ENCODE peak calls at places on chromosomes 16 and 17, in seven cellular contexts. H is upper lobe of left lung, P is uterus, B is heart right ventricle, O is fibroblast of lung, F is tibial nerve, V is lung. J is an unnamed sample. For H3K9me3 and H3K27me3, the result is how much of the 10 kb centered on the place peaks cover.

GRCh38 chr17:13822671-13823070 is 220.9 kb upstream of the HS3ST3A1 start:
- DNase-seq in H (no peak), P (no peak), B (no peak), O (no peak), F (no peak), V (no peak), J (no peak)

GRCh38 chr17:59347975-59348391 is 16.5 kb downstream of the YPEL2 start:
- DNase-seq in H (peak), P (no peak), B (no peak), O (no peak), F (no peak), V (no peak), J (no peak)

GRCh38 chr16:785563-786535 is 2.3 kb downstream of the RPUSD1 start:
- DNase-seq in H (peak), P (peak), B (peak), O (peak), F (peak), V (peak), J (no peak)

GRCh38 chr16:396199-396598 is 800 bp upstream of the NME4 start:
- DNase-seq in H (no peak), P (no peak), B (no peak), O (no peak), F (no peak), V (no peak), J (no peak)

GRCh38 chr17:66211047-66211810 is 18.0 kb downstream of the APOH start:
- DNase-seq in H (no peak), P (no peak), B (no peak), O (no peak), F (no peak), V (no peak), J (no peak)

GRCh38 chr16:87963400-87963799 is 12.2 kb downstream of the BANP start:
- DNase-seq in H (peak), P (no peak), B (peak), O (peak), F (no peak), V (no peak), J (no peak)

GRCh38 chr17:81578561-81579225 is 26.5 kb upstream of the FAAP100 start:
- DNase-seq in H (no peak), P (no peak), B (no peak), O (no peak), F (no peak), V (no peak), J (no peak)

GRCh38 chr16:20515580-20516179 is 60.5 kb downstream of the ACSM2B start:
- DNase-seq in H (no peak), P (no peak), B (no peak), O (no peak), F (no peak), V (no peak), J (no peak)

GRCh38 chr17:29145289-29146058 is 34.7 kb downstream of the MYO18A start:
- DNase-seq in H (peak), P (peak), B (peak), O (peak), F (no peak), V (peak), J (no peak)

GRCh38 chr17:57350266-57350665 is 93.9 kb downstream of the MSI2 start:
- DNase-seq in H (no peak), P (no peak), B (peak), O (no peak), F (no peak), V (no peak), J (no peak)

GRCh38 chr17:75976175-75976848 is 2.7 kb downstream of the ACOX1 start:
- DNase-seq in H (no peak), P (no peak), B (no peak), O (peak), F (no peak), V (no peak), J (no peak)

GRCh38 chr16:66135838-66136237 is 230.7 kb upstream of the CDH5 start:
- DNase-seq in H (no peak), P (no peak), B (no peak), O (no peak), F (no peak), V (no peak), J (no peak)

GRCh38 chr16:65068151-65068740 is 53.6 kb downstream of the CDH11 start:
- DNase-seq in H (no peak), P (no peak), B (no peak), O (peak), F (no peak), V (no peak), J (no peak)

GRCh38 chr17:1252203-1252608 is 18.0 kb upstream of the BHLHA9 start:
- DNase-seq in H (no peak), P (no peak), B (peak), O (peak), F (no peak), V (no peak), J (no peak)

GRCh38 chr16:69941251-69942098 is 9.7 kb upstream of the CLEC18A start:
- DNase-seq in H (no peak), P (no peak), B (no peak), O (no peak), F (no peak), V (peak), J (no peak)

GRCh38 chr17:58352843-58353719 is 1.1 kb upstream of the SUPT4H1 start:
- DNase-seq in H (peak), P (peak), B (peak), O (peak), F (no peak), V (no peak), J (no peak)

GRCh38 chr16:81891734-81892364 is 112.8 kb downstream of the PLCG2 start:
- DNase-seq in H (no peak), P (no peak), B (no peak), O (no peak), F (no peak), V (no peak), J (no peak)

GRCh38 chr17:8146381-8147140 is 5.6 kb downstream of the PER1 start:
- DNase-seq in H (no peak), P (no peak), B (no peak), O (no peak), F (no peak), V (no peak), J (no peak)

GRCh38 chr16:74652249-74652648 is 14.4 kb downstream of the RFWD3 start:
- DNase-seq in H (no peak), P (no peak), B (no peak), O (no peak), F (no peak), V (no peak), J (no peak)

GRCh38 chr17:33398386-33398785 is 105.3 kb upstream of the ASIC2 start:
- DNase-seq in H (no peak), P (no peak), B (no peak), O (no peak), F (no peak), V (no peak), J (no peak)

GRCh38 chr16:14249291-14250032 is 178.3 kb downstream of the MRTFB start:
- DNase-seq in H (no peak), P (peak), B (peak), O (peak), F (peak), V (no peak), J (no peak)

GRCh38 chr16:84423416-84423837 is 55.1 kb downstream of the ATP2C2 start:
- DNase-seq in H (no peak), P (no peak), B (no peak), O (peak), F (no peak), V (no peak), J (no peak)

GRCh38 chr16:6646891-6647290 is 685.8 kb upstream of the RBFOX1 start:
- DNase-seq in H (no peak), P (no peak), B (no peak), O (no peak), F (no peak), V (no peak), J (no peak)

GRCh38 chr17:10127819-10128375 is 70.5 kb downstream of the GAS7 start:
- DNase-seq in H (peak), P (peak), B (peak), O (peak), F (peak), V (peak), J (peak)

GRCh38 chr16:11797957-11798299 is 870 bp upstream of the ZC3H7A start:
- DNase-seq in H (peak), P (no peak), B (no peak), O (no peak), F (no peak), V (no peak), J (no peak)

GRCh38 chr16:19105131-19105530 is 8.6 kb upstream of the ITPRIPL2 start:
- DNase-seq in H (no peak), P (no peak), B (no peak), O (no peak), F (no peak), V (no peak), J (no peak)

GRCh38 chr17:21215935-21216334 is 2.0 kb upstream of the TMEM11 start:
- DNase-seq in H (peak), P (no peak), B (no peak), O (peak), F (no peak), V (no peak), J (no peak)

GRCh38 chr17:57599271-57600045 is 145.6 kb downstream of the CCDC182 start:
- DNase-seq in H (peak), P (no peak), B (no peak), O (no peak), F (no peak), V (no peak), J (no peak)

GRCh38 chr16:78045865-78046581 is 23.7 kb downstream of the CLEC3A start:
- DNase-seq in H (peak), P (peak), B (peak), O (peak), F (no peak), V (peak), J (peak)

GRCh38 chr17:32834104-32834503 is 42.8 kb downstream of the MYO1D start:
- DNase-seq in H (no peak), P (no peak), B (no peak), O (no peak), F (no peak), V (no peak), J (no peak)

GRCh38 chr16:69918241-69918640 is 32.9 kb upstream of the CLEC18A start:
- DNase-seq in H (no peak), P (no peak), B (no peak), O (peak), F (no peak), V (no peak), J (no peak)

GRCh38 chr16:84278333-84278732 is 16.3 kb upstream of the WFDC1 start:
- DNase-seq in H (no peak), P (no peak), B (no peak), O (no peak), F (no peak), V (no peak), J (no peak)

GRCh38 chr16:70430667-70431536 is 8.0 kb downstream of the ST3GAL2 start:
- DNase-seq in H (peak), P (no peak), B (peak), O (no peak), F (no peak), V (no peak), J (no peak)

GRCh38 chr16:4352843-4353242 is 1.7 kb upstream of the PAM16 start:
- DNase-seq in H (no peak), P (no peak), B (no peak), O (no peak), F (no peak), V (no peak), J (no peak)

GRCh38 chr17:39705786-39706348 is 6.0 kb downstream of the ERBB2 start:
- DNase-seq in H (peak), P (no peak), B (peak), O (no peak), F (no peak), V (peak), J (no peak)

DNA sequence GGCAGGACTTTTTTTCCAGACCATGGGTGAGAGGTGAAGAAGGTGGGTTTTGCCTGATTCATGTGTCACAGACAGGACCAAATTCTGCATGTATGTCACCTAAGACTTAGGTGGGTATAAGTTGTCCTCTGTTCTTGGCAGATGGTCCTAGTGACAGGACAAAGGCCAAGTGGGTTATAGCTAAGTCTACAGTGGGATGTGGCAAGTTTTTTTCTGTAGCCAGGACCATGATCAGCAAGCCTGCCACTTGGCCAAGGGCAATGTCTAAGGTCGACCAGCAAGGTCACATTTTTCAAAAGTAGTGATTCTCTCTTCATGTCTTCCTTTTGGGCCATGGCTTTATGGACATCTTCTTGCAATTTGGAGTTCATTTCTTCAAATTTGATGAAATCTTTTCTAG is 20.2 kb downstream of the ZNF267 start:
- DNase-seq in H (no peak), P (no peak), B (no peak), O (no peak), F (no peak), V (no peak), J (no peak)
- H3K9me3 ChIP-seq in H (under half), P (under half), B (under half), O (under half), F (under half), V (under half), J (under half)

DNA sequence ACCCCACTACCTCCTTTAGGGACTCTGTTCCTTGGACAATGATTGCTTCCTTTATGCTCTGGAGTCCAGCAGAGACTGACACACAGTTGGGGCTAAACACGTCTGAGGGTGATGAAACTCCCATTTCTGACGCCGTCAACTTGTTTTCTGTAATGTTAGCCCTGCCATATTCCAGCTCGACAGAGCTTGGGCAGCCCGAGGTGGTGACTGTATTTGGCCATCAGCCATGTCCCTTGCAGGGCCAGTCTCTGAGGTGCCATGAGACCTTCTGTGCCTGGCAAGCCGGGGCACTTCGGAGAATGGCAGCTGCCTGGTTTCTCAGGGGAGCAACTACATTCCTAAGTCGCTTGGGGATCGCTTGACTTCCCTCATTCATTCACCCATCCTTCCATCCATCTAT is 278.9 kb upstream of the TNRC6C start:
- DNase-seq in H (no peak), P (no peak), B (peak), O (no peak), F (no peak), V (no peak), J (no peak)
- H3K27me3 ChIP-seq in H (under half), P (under half), B (under half), O (under half), F (under half), V (under half), J (under half)

GRCh38 chr16:3220839-3221238 is 14.1 kb downstream of the ZNF200 start:
- DNase-seq in H (no peak), P (no peak), B (no peak), O (no peak), F (no peak), V (no peak), J (no peak)

DNA sequence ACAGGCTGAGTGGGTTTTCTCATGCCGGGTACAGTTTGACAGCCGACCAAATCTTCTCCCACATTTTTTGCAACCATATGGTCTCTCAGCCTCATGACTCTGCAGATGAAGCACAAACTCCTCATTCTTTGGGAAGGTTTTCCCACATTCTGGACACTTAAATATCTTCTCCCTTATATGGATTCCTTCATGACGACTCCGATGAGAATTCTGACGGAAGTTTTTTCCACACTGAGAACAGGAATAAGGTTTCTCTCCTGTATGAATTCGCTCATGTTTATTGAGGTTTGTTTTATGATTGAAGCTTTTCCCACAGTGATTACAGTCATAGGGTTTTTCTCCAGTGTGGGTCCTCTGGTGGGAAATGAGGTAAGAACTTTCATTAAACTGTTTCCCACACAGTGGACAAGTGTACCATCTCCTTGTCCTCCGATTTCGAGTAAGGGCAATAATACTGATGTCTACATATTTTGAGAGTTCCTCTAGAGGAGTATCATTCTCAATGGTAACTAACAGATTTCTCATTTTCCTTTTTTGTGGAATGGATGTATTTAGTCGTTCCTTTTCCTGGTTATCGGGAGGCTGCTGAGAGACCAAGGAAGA is 10.9 kb downstream of the ZNF200 start:
- DNase-seq in H (no peak), P (no peak), B (no peak), O (peak), F (no peak), V (no peak), J (no peak)
- H3K9me3 ChIP-seq in H (half or more), P (half or more), B (under half), O (under half), F (half or more), V (under half), J (half or more)

DNA sequence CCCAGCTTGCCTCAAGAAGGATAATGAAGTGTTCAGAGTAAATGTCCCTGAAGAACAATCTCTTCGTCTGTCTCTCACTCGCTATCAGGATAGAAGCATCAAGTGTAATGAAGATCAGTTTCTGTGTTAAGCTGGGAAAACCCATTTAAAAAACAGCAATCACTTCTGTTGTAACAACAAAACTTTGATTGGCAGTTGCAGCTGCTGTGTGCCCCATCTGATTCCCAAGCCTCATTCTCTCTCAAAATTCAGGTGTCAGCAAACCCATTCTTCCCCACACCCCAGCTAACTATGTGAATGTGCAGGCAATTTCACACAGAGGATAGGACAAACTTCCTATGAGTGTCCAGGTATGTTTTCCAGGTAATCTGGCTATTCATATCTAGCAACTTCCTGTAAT is 2.4 kb upstream of the HNF1B start:
- DNase-seq in H (no peak), P (no peak), B (no peak), O (no peak), F (no peak), V (no peak), J (no peak)
- H3K27me3 ChIP-seq in H (under half), P (under half), B (half or more), O (half or more), F (half or more), V (under half), J (half or more)

GRCh38 chr17:77234695-77235094 is 93.9 kb downstream of the SEC14L1 start:
- DNase-seq in H (no peak), P (no peak), B (no peak), O (no peak), F (no peak), V (no peak), J (no peak)

GRCh38 chr17:77233127-77233526 is 92.4 kb downstream of the SEC14L1 start:
- DNase-seq in H (no peak), P (no peak), B (no peak), O (no peak), F (no peak), V (no peak), J (no peak)

GRCh38 chr17:77233635-77234334 is 93.0 kb downstream of the SEC14L1 start:
- DNase-seq in H (no peak), P (peak), B (no peak), O (peak), F (no peak), V (no peak), J (peak)

GRCh38 chr17:77237232-77238008 is 96.7 kb downstream of the SEC14L1 start:
- DNase-seq in H (no peak), P (no peak), B (no peak), O (no peak), F (no peak), V (no peak), J (no peak)

DNA sequence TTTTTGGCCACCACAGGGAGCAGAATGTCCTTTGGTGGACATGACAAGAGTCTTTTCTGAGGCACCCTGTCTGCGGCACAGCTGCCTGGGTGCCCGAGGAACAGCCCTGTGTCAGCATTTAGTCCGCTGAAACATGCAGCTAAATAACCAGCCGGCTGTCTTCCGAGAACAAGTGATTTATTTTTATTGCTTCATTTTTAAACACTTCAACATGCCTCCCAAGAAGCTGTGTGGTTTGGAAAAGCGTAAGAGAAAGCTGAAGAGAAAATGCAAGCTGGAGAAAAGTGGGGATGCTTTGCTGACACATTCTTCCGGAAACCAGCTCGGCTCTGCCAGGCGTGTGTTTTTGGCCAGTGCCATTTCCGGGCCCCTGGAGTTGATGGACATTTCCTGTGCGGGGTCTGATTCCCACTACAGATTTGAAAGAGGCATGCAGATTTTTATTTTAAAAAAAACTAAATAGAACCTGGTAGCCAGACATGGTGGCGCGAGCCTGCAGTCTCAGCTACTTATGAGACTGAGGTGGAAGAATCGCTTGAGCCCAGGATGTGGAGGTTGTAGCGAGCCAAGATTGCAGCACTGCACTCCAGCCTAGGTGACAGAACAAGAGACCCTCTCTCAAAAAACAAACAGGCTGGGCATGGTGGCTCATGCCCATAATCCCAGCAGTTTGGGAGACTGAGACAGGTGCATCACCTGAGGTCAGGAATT is 94.8 kb downstream of the SEC14L1 start:
- DNase-seq in H (no peak), P (peak), B (no peak), O (peak), F (no peak), V (peak), J (peak)
- H3K9me3 ChIP-seq in H (under half), P (under half), B (under half), O (under half), F (under half), V (under half), J (under half)

DNA sequence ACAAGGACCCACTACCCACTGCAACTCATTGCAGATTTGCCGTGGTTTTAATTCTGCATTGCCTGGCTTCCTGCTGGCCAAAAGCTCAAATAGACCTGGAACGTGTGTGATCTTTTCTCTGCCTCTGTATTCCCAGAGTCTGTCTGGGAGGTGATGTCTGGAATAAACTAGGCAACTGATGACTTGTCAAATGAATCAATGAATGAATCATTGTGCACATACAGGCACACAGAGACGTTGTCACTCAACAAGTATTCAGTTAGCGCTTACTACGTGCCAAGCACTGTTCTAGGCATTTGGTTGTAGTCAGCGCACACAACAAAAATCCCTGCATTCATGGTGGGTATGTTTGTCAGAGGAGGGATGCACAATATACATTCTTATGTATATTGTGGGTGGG is 8.9 kb downstream of the TMEM132E start:
- DNase-seq in H (no peak), P (no peak), B (no peak), O (no peak), F (no peak), V (no peak), J (no peak)
- H3K27me3 ChIP-seq in H (under half), P (under half), B (half or more), O (under half), F (under half), V (under half), J (under half)

GRCh38 chr16:35713762-35714650 is 2254.6 kb downstream of the TP53TG3F start:
- DNase-seq in H (no peak), P (no peak), B (peak), O (no peak), F (no peak), V (peak), J (no peak)
- H3K9me3 ChIP-seq in H (under half), P (under half), B (under half), O (under half), F (under half), V (under half), J (under half)